ENCODE peak calls at places on chromosomes 4 and X, in seven cellular contexts. O is lower leg skin; A is AG09309; P is CD4-positive, alpha-beta T cell; G is glutamatergic neuron; T is transverse colon; L is tibial nerve. D is an unnamed sample.

GRCh38 chr4:10006604-10007435 is 14.5 kb downstream of the SLC2A9 start:
- DNase-seq in L (no peak), T (peak), A (no peak), P (no peak), O (no peak), G (no peak), D (no peak)

GRCh38 chr4:24856586-24856985 is 56.3 kb downstream of the CCDC149 start:
- DNase-seq in O (no peak), A (no peak), T (no peak), G (peak), L (no peak), P (no peak), D (no peak)

GRCh38 chr4:131344761-131345160 is 1804.3 kb upstream of the PCDH10 start:
- DNase-seq in A (no peak), O (no peak), P (no peak), L (no peak), G (no peak), T (no peak), D (no peak)

GRCh38 chrX:110853610-110854009 is 58.0 kb upstream of the CHRDL1 start:
- DNase-seq in T (no peak), G (peak), A (no peak), P (no peak), O (peak), L (peak), D (peak)

GRCh38 chr4:11505225-11505971 is 76.7 kb upstream of the HS3ST1 start:
- DNase-seq in O (no peak), A (no peak), P (no peak), L (no peak), T (peak), G (no peak), D (no peak)

GRCh38 chr4:183876268-183876934 is 28.7 kb upstream of the STOX2 start:
- DNase-seq in T (peak), A (peak), P (no peak), G (no peak), O (no peak), L (no peak), D (no peak)

GRCh38 chrX:40550069-40550468 is 30.7 kb upstream of the ATP6AP2 start:
- DNase-seq in L (no peak), A (no peak), P (no peak), O (no peak), T (no peak), G (peak), D (no peak)

GRCh38 chr4:140308366-140309123 is 64.9 kb upstream of the SCOC start:
- DNase-seq in L (no peak), P (no peak), T (peak), G (no peak), O (peak), A (peak), D (peak)

GRCh38 chr4:126130200-126130599 is 815.4 kb downstream of the FAT4 start:
- DNase-seq in L (no peak), T (no peak), G (no peak), P (no peak), O (no peak), A (no peak), D (no peak)

GRCh38 chr4:185238261-185238681 is 28.9 kb downstream of the SNX25 start:
- DNase-seq in O (no peak), L (no peak), G (no peak), A (peak), P (no peak), T (no peak), D (no peak)

GRCh38 chr4:7478665-7479064 is 43.9 kb upstream of the PSAPL1 start:
- DNase-seq in T (no peak), O (no peak), G (no peak), P (no peak), L (no peak), A (no peak), D (no peak)

GRCh38 chrX:8879750-8880149 is 78.6 kb upstream of the FAM9A start:
- DNase-seq in A (no peak), G (peak), T (peak), O (no peak), L (no peak), P (peak), D (no peak)

GRCh38 chrX:46456125-46456922 is 88.9 kb downstream of the ZNF674 start:
- DNase-seq in A (no peak), T (no peak), G (no peak), L (no peak), O (no peak), P (no peak), D (no peak)

GRCh38 chr4:27048350-27049100 is 187.9 kb downstream of the STIM2 start:
- DNase-seq in O (no peak), G (no peak), P (no peak), L (no peak), T (no peak), A (no peak), D (no peak)

GRCh38 chr4:121791481-121791880 is 9.6 kb upstream of the EXOSC9 start:
- DNase-seq in L (no peak), T (no peak), G (no peak), P (no peak), A (peak), O (no peak), D (no peak)

GRCh38 chrX:15789979-15790765 is at the start of gene ZRSR2:
- DNase-seq in A (no peak), T (peak), O (peak), L (peak), G (peak), P (peak), D (peak)

GRCh38 chrX:69116077-69116476 is 49.2 kb downstream of the PJA1 start:
- DNase-seq in P (no peak), G (no peak), A (no peak), O (peak), L (no peak), T (no peak), D (no peak)

GRCh38 chr4:124199755-124200154 is 512.8 kb downstream of the ANKRD50 start:
- DNase-seq in T (no peak), O (no peak), A (no peak), L (no peak), P (no peak), G (no peak), D (no peak)

GRCh38 chrX:43861750-43862149 is 20.5 kb downstream of the MAOB start:
- DNase-seq in P (no peak), O (no peak), L (no peak), G (no peak), A (no peak), T (no peak), D (no peak)

GRCh38 chr4:126647756-126648396 is 984.9 kb upstream of the INTU start:
- DNase-seq in T (no peak), O (no peak), G (no peak), A (no peak), L (no peak), P (no peak), D (no peak)

GRCh38 chrX:152725409-152725808 is 8.1 kb downstream of the CSAG1 start:
- DNase-seq in O (no peak), P (no peak), A (no peak), G (no peak), T (no peak), L (no peak), D (no peak)

GRCh38 chrX:139203681-139204575 is 326.6 kb upstream of the F9 start:
- DNase-seq in P (no peak), A (no peak), G (peak), T (no peak), O (no peak), L (no peak), D (no peak)
- TF ChIP-seq CTCF in P (no peak), A (no peak), G (no peak), T (no peak), O (no peak), L (no peak), D (no peak)

GRCh38 chr4:146646601-146647000 is 7.9 kb downstream of the POU4F2 start:
- DNase-seq in P (no peak), G (no peak), O (no peak), T (no peak), A (no peak), L (no peak), D (no peak)

GRCh38 chr4:146648384-146648783 is 9.7 kb downstream of the POU4F2 start:
- DNase-seq in G (peak), O (no peak), T (no peak), A (no peak), L (no peak), P (no peak), D (no peak)

GRCh38 chr4:146650034-146650433 is 11.3 kb downstream of the POU4F2 start:
- DNase-seq in G (no peak), O (no peak), A (no peak), P (no peak), L (no peak), T (no peak), D (no peak)

GRCh38 chr4:146649232-146649631 is 10.5 kb downstream of the POU4F2 start:
- DNase-seq in P (no peak), L (no peak), A (no peak), O (no peak), G (no peak), T (no peak), D (no peak)

DNA sequence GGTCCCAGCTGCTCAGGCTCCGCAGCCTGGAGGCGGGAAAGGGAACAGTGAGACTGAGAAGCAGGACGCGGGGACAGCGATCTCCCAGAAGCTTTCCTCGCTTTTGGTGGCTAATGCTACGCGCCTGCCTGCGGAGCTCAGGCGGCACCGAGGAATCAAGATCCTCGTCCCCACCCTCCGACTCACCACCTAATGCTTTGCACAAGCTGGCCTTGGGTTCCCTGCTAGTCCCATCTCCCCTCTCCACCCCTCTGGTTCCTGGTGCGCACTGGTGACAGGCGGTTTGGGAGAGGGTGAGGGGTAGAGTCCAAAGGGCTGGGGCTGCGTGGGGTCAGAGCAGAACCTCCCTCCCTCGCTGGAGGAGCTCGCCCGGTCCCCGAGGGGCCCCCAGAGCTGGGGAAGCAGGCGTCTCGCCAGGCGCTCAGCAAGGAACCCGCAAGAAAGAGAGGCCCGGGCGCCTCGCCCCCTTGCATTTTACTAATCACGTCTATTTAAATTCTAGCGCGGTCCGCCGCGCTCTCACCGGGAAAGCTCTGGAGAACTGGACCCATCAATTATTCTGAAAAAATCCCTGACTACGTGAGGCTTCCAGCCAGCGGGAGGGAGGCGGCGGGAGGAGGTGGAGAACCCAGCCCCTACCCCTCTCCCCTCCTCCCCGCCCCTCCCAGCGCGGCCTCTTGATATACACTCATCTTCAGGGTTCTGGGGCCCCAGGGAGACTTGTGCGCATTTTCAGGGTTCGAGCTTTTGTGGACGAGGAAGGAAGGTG is 9.1 kb downstream of the POU4F2 start:
- DNase-seq in A (no peak), O (no peak), P (no peak), G (peak), L (no peak), T (no peak), D (no peak)
- TF ChIP-seq CTCF in A (no peak), O (no peak), P (no peak), G (no peak), L (no peak), T (no peak), D (no peak)

GRCh38 chr4:47368211-47368610 is 95.3 kb downstream of the COMMD8 start:
- DNase-seq in A (no peak), G (no peak), P (no peak), L (no peak), O (no peak), T (no peak), D (no peak)

GRCh38 chr4:47372561-47372960 is 90.9 kb downstream of the COMMD8 start:
- DNase-seq in O (no peak), G (no peak), T (no peak), A (no peak), P (no peak), L (no peak), D (no peak)

GRCh38 chr4:47373729-47374128 is 89.8 kb downstream of the COMMD8 start:
- DNase-seq in G (no peak), O (no peak), P (no peak), T (no peak), A (no peak), L (no peak), D (no peak)

GRCh38 chr4:47373174-47373573 is 90.3 kb downstream of the COMMD8 start:
- DNase-seq in G (no peak), L (no peak), O (no peak), P (no peak), T (no peak), A (no peak), D (no peak)

DNA sequence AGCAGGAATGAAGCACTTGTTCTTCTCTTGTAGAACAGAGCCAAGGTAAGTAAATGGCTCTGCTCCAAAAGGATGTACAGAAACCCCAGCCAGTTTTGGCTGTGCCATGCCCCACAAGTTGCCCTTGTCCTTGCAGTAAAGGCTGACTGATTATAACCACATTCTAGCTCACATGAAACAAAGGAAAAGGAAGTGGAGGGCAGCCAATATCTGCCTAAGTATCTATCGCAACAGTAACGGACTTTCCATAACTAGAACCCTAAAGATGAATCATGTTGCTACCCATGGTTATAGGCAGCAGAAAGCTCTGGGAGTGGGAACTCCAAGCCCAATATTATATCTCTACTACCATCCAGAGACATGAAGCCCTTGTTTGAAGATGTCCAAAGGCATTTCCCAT is 95.7 kb downstream of the COMMD8 start:
- DNase-seq in P (no peak), L (no peak), T (no peak), A (no peak), O (no peak), G (no peak), D (no peak)
- TF ChIP-seq CTCF in P (no peak), L (no peak), T (no peak), A (no peak), O (no peak), G (no peak), D (no peak)

GRCh38 chr4:118012142-118012541 is 22.1 kb upstream of the NDST3 start:
- DNase-seq in G (no peak), A (no peak), P (no peak), O (no peak), L (no peak), T (no peak), D (no peak)
- TF ChIP-seq CTCF in G (peak), A (peak), P (no peak), O (no peak), L (no peak), T (no peak), D (no peak)

DNA sequence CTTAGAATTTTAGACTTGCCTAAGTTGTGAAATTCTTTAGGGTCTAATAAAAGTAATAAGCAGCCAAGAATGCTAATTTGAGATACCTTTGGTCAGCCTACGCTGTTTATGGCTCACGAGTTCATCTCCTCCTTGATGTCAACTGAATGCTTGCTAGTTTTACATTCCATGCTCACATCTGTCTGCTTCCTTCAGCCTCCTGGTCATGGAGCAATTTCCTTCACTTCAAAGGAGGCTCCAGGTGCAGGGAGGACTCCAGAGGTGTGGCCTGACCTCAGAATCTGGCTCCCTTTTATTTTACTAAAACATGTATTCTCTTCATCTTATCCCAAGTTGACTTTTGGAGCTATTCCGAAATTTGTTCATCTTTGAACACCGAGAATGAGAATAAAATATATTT is 23.3 kb upstream of the LNX1 start:
- DNase-seq in T (peak), A (no peak), G (no peak), L (no peak), P (no peak), O (no peak), D (no peak)
- TF ChIP-seq CTCF in T (no peak), A (no peak), G (no peak), L (no peak), P (no peak), O (no peak), D (no peak)

GRCh38 chr4:25888781-25889180 is 25.2 kb upstream of the SMIM20 start:
- DNase-seq in L (no peak), O (no peak), T (no peak), G (no peak), A (no peak), P (no peak), D (no peak)

GRCh38 chr4:25892796-25893195 is 21.2 kb upstream of the SMIM20 start:
- DNase-seq in L (no peak), P (no peak), T (no peak), A (no peak), G (no peak), O (no peak), D (no peak)

GRCh38 chr4:25889626-25890025 is 24.4 kb upstream of the SMIM20 start:
- DNase-seq in P (no peak), T (no peak), L (no peak), O (no peak), G (no peak), A (no peak), D (no peak)

GRCh38 chr4:25890653-25891485 is 23.2 kb upstream of the SMIM20 start:
- DNase-seq in P (no peak), L (no peak), G (peak), A (no peak), O (no peak), T (no peak), D (no peak)
- TF ChIP-seq CTCF in P (no peak), L (no peak), G (no peak), A (no peak), O (no peak), T (no peak), D (no peak)